ENCODE peak calls at places on chromosomes 16 and 17, in ten cellular contexts. Y is CD8-positive, alpha-beta T cell; N is hepatocyte; R is ovary; P is tibial nerve; D is CD8-positive, alpha-beta memory T cell; B is A673; I is OCI-LY7; A is tibial artery; L is astrocyte. S is an unnamed sample. For H3K36me3, the result is how much of the 10 kb centered on the place peaks cover.

GRCh38 chr17:69638516-69638915 is 224.0 kb downstream of the MAP2K6 start:
- DNase-seq in P (no peak), R (no peak), N (no peak), A (no peak), D (no peak), I (no peak), Y (no peak), L (no peak), B (no peak), S (no peak)

GRCh38 chr17:79861371-79862216 is 22.4 kb upstream of the CBX4 start:
- DNase-seq in R (no peak), B (no peak), A (no peak), D (no peak), L (no peak), I (no peak), Y (no peak), N (no peak), P (no peak), S (peak)

GRCh38 chr16:72189865-72190371 is 18.0 kb upstream of the PMFBP1 start:
- DNase-seq in D (no peak), N (peak), L (peak), R (peak), B (no peak), Y (no peak), A (no peak), I (no peak), P (peak), S (peak)

GRCh38 chr17:66533572-66533971 is 231.2 kb downstream of the PRKCA start:
- DNase-seq in N (peak), B (peak), A (no peak), Y (no peak), I (no peak), D (no peak), R (peak), P (no peak), L (peak), S (no peak)

GRCh38 chr16:86517652-86518258 is 7.4 kb downstream of the FOXF1 start:
- DNase-seq in B (peak), D (no peak), N (peak), Y (no peak), R (no peak), I (peak), A (peak), L (no peak), P (peak), S (peak)

GRCh38 chr17:75516619-75517276 is 420 bp downstream of the TSEN54 start:
- DNase-seq in P (no peak), I (peak), Y (peak), B (peak), A (no peak), R (no peak), D (no peak), N (peak), L (no peak), S (peak)

GRCh38 chr17:9200699-9201359 is 179.5 kb downstream of the NTN1 start:
- DNase-seq in Y (no peak), B (no peak), I (no peak), L (no peak), D (no peak), R (no peak), N (no peak), A (no peak), P (no peak), S (no peak)

GRCh38 chr16:79613009-79613408 is 12.5 kb upstream of the MAF start:
- DNase-seq in R (no peak), N (no peak), L (peak), B (no peak), P (no peak), A (no peak), I (no peak), Y (no peak), D (no peak), S (no peak)

DNA sequence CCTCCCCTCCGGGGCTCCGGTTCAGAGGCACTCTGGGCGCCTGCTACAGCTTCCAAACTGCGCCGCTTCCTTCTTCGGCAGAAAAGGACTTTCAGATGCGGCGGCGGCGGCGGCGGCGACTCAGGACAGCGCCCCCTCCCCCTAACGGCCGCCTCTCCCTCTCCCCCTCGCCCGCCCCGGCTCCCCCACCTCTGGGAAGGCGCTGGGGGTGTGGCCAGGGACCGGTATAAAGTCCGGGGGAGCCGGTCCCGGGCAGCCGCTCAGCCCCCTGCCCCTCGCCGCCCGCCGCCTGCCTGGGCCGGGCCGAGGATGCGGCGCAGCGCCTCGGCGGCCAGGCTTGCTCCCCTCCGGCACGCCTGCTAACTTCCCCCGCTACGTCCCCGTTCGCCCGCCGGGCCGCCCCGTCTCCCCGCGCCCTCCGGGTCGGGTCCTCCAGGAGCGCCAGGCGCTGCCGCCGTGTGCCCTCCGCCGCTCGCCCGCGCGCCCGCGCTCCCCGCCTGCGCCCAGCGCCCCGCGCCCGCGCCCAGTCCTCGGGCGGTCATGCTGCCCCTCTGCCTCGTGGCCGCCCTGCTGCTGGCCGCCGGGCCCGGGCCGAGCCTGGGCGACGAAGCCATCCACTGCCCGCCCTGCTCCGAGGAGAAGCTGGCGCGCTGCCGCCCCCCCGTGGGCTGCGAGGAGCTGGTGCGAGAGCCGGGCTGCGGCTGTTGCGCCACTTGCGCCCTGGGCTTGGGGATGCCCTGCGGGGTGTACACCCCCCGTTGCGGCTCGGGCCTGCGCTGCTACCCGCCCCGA is at the start of gene IGFBP4:
- DNase-seq in D (peak), Y (peak), I (peak), P (peak), B (peak), N (peak), L (peak), A (peak), R (peak), S (peak)
- H3K4me3 ChIP-seq in D (peak), Y (peak), I (no peak), P (peak), B (peak), N (peak), L (peak), A (peak), R (peak), S (peak)

GRCh38 chr17:1776857-1777256 is 15.0 kb downstream of the SERPINF1 start:
- DNase-seq in Y (no peak), L (no peak), N (no peak), D (no peak), B (no peak), R (no peak), I (no peak), P (no peak), A (no peak), S (no peak)

GRCh38 chr17:1783271-1783670 is 21.4 kb downstream of the SERPINF1 start:
- DNase-seq in Y (no peak), I (no peak), B (no peak), R (peak), D (no peak), A (peak), P (no peak), N (no peak), L (no peak), S (no peak)

GRCh38 chr17:1782171-1782567 is 20.3 kb downstream of the SERPINF1 start:
- DNase-seq in B (no peak), D (no peak), R (no peak), N (no peak), P (no peak), L (no peak), I (no peak), A (no peak), Y (no peak), S (no peak)

GRCh38 chr17:1776328-1776727 is 14.5 kb downstream of the SERPINF1 start:
- DNase-seq in Y (no peak), A (no peak), R (no peak), I (no peak), L (no peak), P (no peak), D (no peak), N (no peak), B (no peak), S (no peak)

GRCh38 chr17:1779571-1780074 is 17.8 kb downstream of the SERPINF1 start:
- DNase-seq in L (peak), A (peak), N (peak), P (peak), R (peak), Y (no peak), I (no peak), D (no peak), B (peak), S (peak)
- H3K36me3 ChIP-seq in L (under half), A (under half), N (under half), P (under half), R (under half), Y (under half), I (half or more), D (under half), B (half or more), S (under half)

GRCh38 chr16:66403531-66404145 is 23.5 kb upstream of the BEAN1 start:
- DNase-seq in Y (no peak), I (no peak), R (no peak), N (no peak), B (no peak), P (no peak), L (no peak), D (no peak), A (peak), S (no peak)
- H3K4me3 ChIP-seq in Y (no peak), I (no peak), R (no peak), N (no peak), B (no peak), P (no peak), L (no peak), D (no peak), A (no peak), S (no peak)

GRCh38 chr16:12002447-12003006 is 26.0 kb downstream of the SNX29 start:
- DNase-seq in L (peak), I (no peak), P (no peak), D (no peak), N (peak), A (no peak), R (peak), B (peak), Y (no peak), S (no peak)

GRCh38 chr16:12009462-12009861 is 32.9 kb downstream of the SNX29 start:
- DNase-seq in D (no peak), Y (peak), A (no peak), N (no peak), P (no peak), I (no peak), R (no peak), L (no peak), B (no peak), S (no peak)

GRCh38 chr16:12009922-12010321 is 33.4 kb downstream of the SNX29 start:
- DNase-seq in Y (no peak), A (no peak), D (no peak), B (no peak), I (no peak), P (no peak), L (no peak), R (no peak), N (no peak), S (no peak)

GRCh38 chr16:12010388-12011251 is 34.1 kb downstream of the SNX29 start:
- DNase-seq in Y (no peak), B (no peak), A (no peak), L (no peak), N (no peak), D (no peak), R (no peak), I (peak), P (peak), S (no peak)

GRCh38 chr16:12006637-12007036 is 30.1 kb downstream of the SNX29 start:
- DNase-seq in B (no peak), P (no peak), A (no peak), N (no peak), R (no peak), I (no peak), L (no peak), D (no peak), Y (no peak), S (no peak)
- H3K36me3 ChIP-seq in B (under half), P (under half), A (under half), N (under half), R (under half), I (under half), L (under half), D (under half), Y (under half), S (under half)

GRCh38 chr16:85220125-85220839 is 108.0 kb upstream of the CIBAR2 start:
- DNase-seq in P (peak), R (peak), B (peak), A (peak), N (peak), L (peak), D (no peak), Y (no peak), I (no peak), S (peak)
- H3K4me3 ChIP-seq in P (peak), R (peak), B (peak), A (peak), N (no peak), L (peak), D (no peak), Y (no peak), I (no peak), S (peak)

DNA sequence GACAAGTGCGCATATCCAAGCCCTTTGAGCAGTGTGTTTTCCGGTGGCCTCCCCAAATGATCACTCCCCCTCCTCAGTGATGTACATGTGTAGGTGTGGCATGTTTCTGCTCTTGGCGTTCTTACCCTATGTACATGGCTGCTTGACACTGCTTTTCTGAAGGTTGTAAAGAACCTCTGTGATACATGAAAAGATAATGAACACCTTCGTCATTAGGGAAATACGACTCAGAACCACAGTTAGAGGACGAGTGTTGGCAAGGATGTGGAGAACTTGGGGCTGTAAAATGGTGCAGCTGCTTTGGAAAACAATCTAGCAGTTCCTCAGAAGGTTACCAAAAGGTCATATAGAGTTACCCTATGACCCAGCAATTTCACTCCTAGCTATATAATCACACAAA is 28.6 kb downstream of the CEP95 start:
- DNase-seq in N (no peak), R (no peak), B (no peak), I (no peak), Y (no peak), D (no peak), P (no peak), L (no peak), A (no peak), S (no peak)
- H3K36me3 ChIP-seq in N (under half), R (under half), B (half or more), I (half or more), Y (half or more), D (half or more), P (under half), L (half or more), A (half or more), S (half or more)

GRCh38 chr17:68458260-68459029 is 1.1 kb upstream of the WIPI1 start:
- DNase-seq in B (no peak), N (no peak), P (no peak), I (peak), Y (no peak), L (no peak), A (no peak), D (no peak), R (no peak), S (no peak)
- H3K4me3 ChIP-seq in B (peak), N (peak), P (peak), I (peak), Y (peak), L (peak), A (peak), D (peak), R (peak), S (peak)

GRCh38 chr17:44106801-44107200 is 16.6 kb downstream of the HDAC5 start:
- DNase-seq in P (no peak), Y (no peak), N (no peak), L (no peak), A (no peak), R (no peak), D (no peak), I (no peak), B (no peak), S (no peak)
- H3K36me3 ChIP-seq in P (under half), Y (under half), N (under half), L (under half), A (under half), R (under half), D (under half), I (under half), B (under half), S (under half)

GRCh38 chr17:50218071-50218759 is 16.8 kb upstream of the COL1A1 start:
- DNase-seq in L (peak), P (no peak), I (no peak), D (no peak), A (no peak), R (no peak), N (no peak), Y (no peak), B (no peak), S (peak)
- H3K4me3 ChIP-seq in L (no peak), P (no peak), I (no peak), D (no peak), A (no peak), R (no peak), N (no peak), Y (no peak), B (no peak), S (peak)

GRCh38 chr17:2376107-2376506 is 24.8 kb downstream of the MNT start:
- DNase-seq in D (no peak), P (no peak), A (no peak), L (no peak), I (no peak), B (no peak), N (no peak), R (no peak), Y (no peak), S (no peak)
- H3K36me3 ChIP-seq in D (under half), P (under half), A (under half), L (under half), I (under half), B (under half), N (under half), R (under half), Y (under half), S (under half)

S was measured in adipocyte.